ENCODE peak calls at places on chromosome 6, in four cellular contexts. G is H1, S is GM12878, T is HCT116. Y is an unnamed sample.

GRCh38 chr6:129844118-129844891 is 16.8 kb downstream of the TMEM244 start:
- DNase-seq in G (no peak), S (no peak), T (peak; percentile 60), Y (no peak)

GRCh38 chr6:125259354-125259736 is 42.4 kb downstream of the HDDC2 start:
- DNase-seq in T (no peak), S (no peak), G (no peak), Y (no peak)

GRCh38 chr6:42342011-42342553 is 109.6 kb downstream of the TRERF1 start:
- DNase-seq in S (no peak), T (no peak), G (no peak), Y (no peak)

GRCh38 chr6:7051780-7052440 is 55.9 kb upstream of the RREB1 start:
- DNase-seq in G (no peak), T (no peak), S (no peak), Y (no peak)

GRCh38 chr6:145813285-145814034 is 1.1 kb downstream of the FBXO30 start:
- DNase-seq in G (no peak), T (no peak), S (no peak), Y (no peak)

GRCh38 chr6:3726421-3726820 is 25.1 kb downstream of the PXDC1 start:
- DNase-seq in T (no peak), S (no peak), G (no peak), Y (no peak)

GRCh38 chr6:20564269-20564668 is 30.0 kb downstream of the CDKAL1 start:
- DNase-seq in S (no peak), G (no peak), T (peak; percentile 19), Y (no peak)

GRCh38 chr6:17491416-17492142 is 98.2 kb downstream of the CAP2 start:
- DNase-seq in G (peak; percentile 14), T (no peak), S (no peak), Y (no peak)

GRCh38 chr6:78308025-78308424 is 559.3 kb upstream of the IRAK1BP1 start:
- DNase-seq in S (no peak), G (no peak), T (peak; percentile 41), Y (no peak)

GRCh38 chr6:75326557-75327258 is 42.1 kb upstream of the TMEM30A start:
- DNase-seq in T (no peak), G (no peak), S (no peak), Y (no peak)

GRCh38 chr6:138034229-138034628 is 73.0 kb downstream of the PERP start:
- DNase-seq in T (no peak), G (no peak), S (no peak), Y (no peak)

GRCh38 chr6:158032354-158032733 is 50.7 kb downstream of the SYNJ2 start:
- DNase-seq in T (no peak), G (no peak), S (no peak), Y (no peak)

GRCh38 chr6:52517502-52518278 is 59.2 kb downstream of the TRAM2 start:
- DNase-seq in S (no peak), T (peak; percentile 80), G (peak; percentile 57), Y (peak; percentile 92)
- TF ChIP-seq POLR2A in S (no peak), T (no peak), G (no peak), Y (peak; percentile 76)

DNA sequence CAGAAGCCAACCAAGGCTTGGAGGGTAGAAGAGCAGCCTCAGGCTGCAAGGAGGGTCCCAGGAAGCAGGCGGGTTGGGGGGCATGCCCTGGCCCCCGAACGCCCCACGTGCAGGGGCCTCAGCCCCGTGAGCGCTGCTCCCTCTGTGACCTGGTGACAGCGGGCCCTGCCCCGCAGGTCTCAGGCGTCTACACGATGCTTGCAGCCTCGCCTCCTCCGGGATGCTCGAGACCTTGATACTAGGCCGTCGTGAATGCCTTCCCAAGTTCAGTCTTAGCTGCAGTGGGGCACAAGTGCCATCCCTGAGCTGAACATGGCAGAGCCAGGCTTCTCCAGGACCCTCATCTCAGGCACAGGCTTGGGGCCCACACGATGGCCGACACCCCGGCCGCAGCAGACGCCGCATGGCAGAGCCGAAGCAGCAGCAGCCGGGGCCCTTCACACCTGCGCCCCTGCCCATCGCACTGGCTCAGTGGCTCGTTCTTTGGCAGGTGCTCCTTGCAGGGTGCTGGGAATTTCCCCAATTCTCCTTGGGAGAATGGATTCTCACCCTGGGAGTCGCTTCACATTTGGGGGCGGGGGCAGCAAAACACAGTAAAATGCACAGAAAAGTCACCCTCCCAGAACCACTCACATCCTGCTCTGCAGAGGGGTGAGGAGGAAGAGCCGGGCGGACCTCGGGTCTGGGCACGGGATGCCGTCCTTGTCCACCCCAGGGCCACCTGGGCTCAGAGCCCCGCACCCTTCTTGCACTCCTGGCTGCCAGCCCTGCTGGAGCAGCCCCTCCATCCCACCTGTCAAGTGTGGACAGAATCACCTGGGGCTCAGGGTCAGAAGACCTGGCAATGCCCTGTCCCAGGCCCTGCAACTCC is 161.8 kb downstream of the DLL1 start:
- DNase-seq in S (no peak), G (peak; percentile 33), T (no peak), Y (no peak)
- TF ChIP-seq EGR1 in S (no peak), G (no peak), T (no peak), Y (no peak)

DNA sequence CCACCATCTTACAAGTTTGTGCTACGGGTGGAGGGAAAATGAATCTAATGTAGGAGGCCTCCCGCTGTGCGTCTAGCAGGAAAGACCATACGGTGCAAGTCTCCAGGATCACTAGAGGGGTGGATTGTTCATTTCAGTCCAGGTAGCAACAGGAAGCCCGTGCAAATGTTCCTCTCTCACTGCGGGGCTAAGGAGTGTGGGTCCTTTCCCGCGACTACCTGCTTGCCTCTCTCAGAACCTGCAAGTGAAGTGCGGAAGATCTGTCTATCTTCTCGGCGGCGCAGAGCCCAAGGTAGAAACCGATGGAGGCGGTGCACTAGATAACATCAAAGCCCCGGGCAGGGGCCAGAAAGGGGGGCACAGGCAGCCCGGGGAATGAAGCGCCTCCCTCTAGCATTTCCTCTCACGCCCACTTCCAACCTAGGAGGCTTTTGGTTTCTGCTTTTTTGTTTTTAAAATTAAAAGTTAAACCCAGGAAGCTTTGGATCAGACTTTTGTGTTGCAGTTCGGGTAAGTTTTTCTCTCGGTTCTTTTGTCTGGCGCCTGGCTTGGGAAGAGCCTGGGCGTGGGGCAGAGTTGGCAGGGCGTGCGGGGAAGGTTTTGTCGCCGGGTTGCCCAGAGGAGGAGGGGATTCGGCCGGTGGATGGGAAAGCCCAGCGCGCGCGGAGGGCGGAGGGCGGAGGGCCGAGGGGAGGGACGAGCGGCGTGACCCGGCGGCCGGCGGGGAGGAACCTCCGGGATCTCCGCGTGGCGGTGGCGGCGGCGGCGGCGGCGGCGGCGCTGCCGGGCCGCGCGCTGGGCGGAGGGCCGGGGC is 3.5 kb upstream of the HIVEP1 start:
- DNase-seq in G (peak; percentile 68), S (peak; percentile 43), T (peak; percentile 49), Y (peak; percentile 94)
- TF ChIP-seq POLR2A in G (no peak), S (peak; percentile 92), T (no peak), Y (peak; percentile 94)

GRCh38 chr6:147787407-147787806 is 278.9 kb downstream of the SAMD5 start:
- DNase-seq in T (no peak), G (no peak), S (no peak), Y (no peak)
- TF ChIP-seq EGR1 in T (no peak), G (no peak), S (no peak), Y (no peak)